ENCODE peak calls at places on chromosome 9, in six cellular contexts. V is H1, D is SK-N-SH, M is GM12878, W is K562, K is HepG2. N is an unnamed sample.

GRCh38 chr9:110555971-110556370 is 23.6 kb downstream of the SVEP1 start:
- DNase-seq in D (no peak), V (no peak), K (peak), W (no peak), M (no peak), N (no peak)

GRCh38 chr9:16640649-16641048 is 229.8 kb downstream of the BNC2 start:
- DNase-seq in D (no peak), W (no peak), K (no peak), M (no peak), V (no peak), N (no peak)

GRCh38 chr9:134660407-134660806 is 18.8 kb downstream of the COL5A1 start:
- DNase-seq in K (no peak), W (peak), V (peak), D (no peak), M (no peak), N (peak)

GRCh38 chr9:92564479-92564878 is 28.7 kb upstream of the ECM2 start:
- DNase-seq in D (no peak), W (no peak), M (no peak), V (no peak), K (no peak), N (no peak)

GRCh38 chr9:35518981-35519679 is 29.2 kb downstream of the RUSC2 start:
- DNase-seq in D (no peak), W (no peak), M (no peak), V (no peak), K (no peak), N (no peak)

GRCh38 chr9:107700902-107701301 is 211.3 kb upstream of the KLF4 start:
- DNase-seq in W (no peak), K (no peak), V (no peak), M (no peak), D (no peak), N (no peak)

GRCh38 chr9:13149454-13149853 is 130.0 kb downstream of the MPDZ start:
- DNase-seq in V (no peak), M (no peak), K (no peak), D (no peak), W (no peak), N (no peak)

GRCh38 chr9:112352209-112352608 is 18.8 kb upstream of the PTBP3 start:
- DNase-seq in K (no peak), W (no peak), D (no peak), V (no peak), M (no peak), N (no peak)

GRCh38 chr9:133098104-133098754 is 22.8 kb downstream of the RALGDS start:
- DNase-seq in W (no peak), D (no peak), V (no peak), M (no peak), K (no peak), N (no peak)

GRCh38 chr9:121485618-121486531 is 13.8 kb downstream of the GGTA1 start:
- DNase-seq in D (no peak), W (peak), V (no peak), K (no peak), M (no peak), N (no peak)

GRCh38 chr9:126515873-126516505 is 97.7 kb upstream of the LMX1B start:
- DNase-seq in K (no peak), D (peak), V (no peak), M (no peak), W (no peak), N (no peak)

GRCh38 chr9:96219615-96220257 is 82.2 kb downstream of the HSD17B3 start:
- DNase-seq in W (peak), D (peak), K (no peak), V (peak), M (no peak), N (no peak)

GRCh38 chr9:134475051-134475790 is 149.0 kb downstream of the RXRA start:
- DNase-seq in D (no peak), W (no peak), V (no peak), M (no peak), K (no peak), N (no peak)

GRCh38 chr9:110620726-110621125 is 41.2 kb upstream of the SVEP1 start:
- DNase-seq in W (no peak), D (no peak), M (no peak), V (no peak), K (no peak), N (no peak)

GRCh38 chr9:137388589-137389427 is 34.2 kb downstream of the EXD3 start:
- DNase-seq in W (peak), D (no peak), V (no peak), K (no peak), M (no peak), N (no peak)

GRCh38 chr9:127347831-127348699 is 48.9 kb upstream of the SLC2A8 start:
- DNase-seq in M (no peak), D (peak), K (peak), W (no peak), V (no peak), N (no peak)

GRCh38 chr9:132896906-132897305 is 18.2 kb downstream of the SPACA9 start:
- DNase-seq in D (no peak), W (no peak), V (no peak), M (no peak), K (no peak), N (no peak)

GRCh38 chr9:136567651-136568287 is 21.9 kb upstream of the NOTCH1 start:
- DNase-seq in K (peak), W (peak), D (no peak), V (peak), M (no peak), N (no peak)

GRCh38 chr9:137168907-137169763 is 716 bp downstream of the LRRC26 start:
- DNase-seq in D (peak), W (peak), K (peak), V (peak), M (no peak), N (peak)

GRCh38 chr9:91771027-91771426 is 179.0 kb downstream of the ROR2 start:
- DNase-seq in M (no peak), K (no peak), D (no peak), V (no peak), W (no peak), N (no peak)

GRCh38 chr9:27924502-27924901 is 351.2 kb upstream of the C9orf72 start:
- DNase-seq in M (no peak), D (no peak), K (no peak), W (no peak), V (no peak), N (no peak)

GRCh38 chr9:129489838-129490582 is 130.9 kb downstream of the C9orf50 start:
- DNase-seq in V (no peak), D (no peak), K (no peak), W (peak), M (no peak), N (no peak)

GRCh38 chr9:95107001-95107749 is 210.3 kb downstream of the FANCC start:
- DNase-seq in K (no peak), V (no peak), D (no peak), M (no peak), W (no peak), N (no peak)

GRCh38 chr9:555493-555892 is 286.0 kb upstream of the DMRT1 start:
- DNase-seq in W (no peak), M (no peak), D (no peak), V (no peak), K (no peak), N (no peak)

GRCh38 chr9:111838439-111838838 is 43.7 kb upstream of the SHOC1 start:
- DNase-seq in D (no peak), M (no peak), K (no peak), W (no peak), V (no peak), N (no peak)

GRCh38 chr9:114334490-114334889 is 4.8 kb downstream of the ORM2 start:
- DNase-seq in K (no peak), M (no peak), D (no peak), V (no peak), W (no peak), N (no peak)

GRCh38 chr9:96299823-96300222 is 2.2 kb downstream of the HSD17B3 start:
- DNase-seq in D (no peak), W (no peak), V (no peak), K (no peak), M (no peak), N (no peak)

GRCh38 chr9:112059145-112059979 is 115.7 kb downstream of the SUSD1 start:
- DNase-seq in W (no peak), V (no peak), D (no peak), M (no peak), K (peak), N (no peak)

GRCh38 chr9:91898451-91899433 is 51.3 kb downstream of the ROR2 start:
- DNase-seq in K (peak), M (no peak), V (no peak), D (peak), W (peak), N (peak)

DNA sequence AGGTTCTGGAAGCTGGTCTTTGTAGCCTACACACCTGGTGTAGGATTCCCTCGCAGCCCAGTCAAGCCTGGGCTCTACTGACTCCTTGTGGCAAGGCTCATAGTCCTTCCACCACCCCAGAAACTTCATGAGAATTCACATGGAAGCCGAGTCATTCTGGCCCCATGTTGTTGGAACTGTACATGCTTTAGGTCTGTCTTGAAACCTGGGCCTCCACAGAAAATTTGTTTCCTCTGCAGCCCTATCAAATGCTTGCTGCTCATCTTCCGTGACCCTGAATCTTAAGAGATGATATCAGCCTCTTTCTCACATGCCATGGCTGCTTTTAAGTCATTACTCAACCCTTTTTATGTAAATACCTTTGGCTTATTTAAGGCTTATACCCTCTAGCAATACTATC is 113.4 kb upstream of the GRHPR start:
- DNase-seq in W (no peak), K (peak), V (no peak), D (no peak), M (no peak), N (no peak)
- TF ChIP-seq GABPA in W (no peak), K (no peak), V (no peak), D (no peak), M (no peak), N (no peak)

GRCh38 chr9:14993891-14994554 is 83.8 kb upstream of the FREM1 start:
- DNase-seq in D (no peak), K (no peak), V (no peak), W (no peak), M (no peak), N (no peak)

GRCh38 chr9:14993061-14993800 is 83.0 kb upstream of the FREM1 start:
- DNase-seq in D (peak), W (peak), K (no peak), V (peak), M (no peak), N (no peak)

GRCh38 chr9:14989811-14990210 is 79.6 kb upstream of the FREM1 start:
- DNase-seq in V (no peak), W (no peak), K (no peak), D (no peak), M (no peak), N (no peak)

GRCh38 chr9:14992516-14992915 is 82.3 kb upstream of the FREM1 start:
- DNase-seq in V (no peak), M (no peak), W (no peak), K (no peak), D (peak), N (no peak)

GRCh38 chr9:14992025-14992424 is 81.8 kb upstream of the FREM1 start:
- DNase-seq in W (no peak), V (no peak), K (no peak), M (no peak), D (no peak), N (peak)
- H3K4me3 ChIP-seq in W (peak), V (no peak), K (peak), M (no peak), D (peak), N (no peak)

GRCh38 chr9:80191108-80191507 is 619.3 kb downstream of the TLE4 start:
- DNase-seq in M (no peak), D (no peak), W (no peak), K (no peak), V (no peak), N (no peak)

GRCh38 chr9:80188579-80188978 is 616.8 kb downstream of the TLE4 start:
- DNase-seq in W (no peak), D (no peak), K (no peak), V (no peak), M (no peak), N (peak)

DNA sequence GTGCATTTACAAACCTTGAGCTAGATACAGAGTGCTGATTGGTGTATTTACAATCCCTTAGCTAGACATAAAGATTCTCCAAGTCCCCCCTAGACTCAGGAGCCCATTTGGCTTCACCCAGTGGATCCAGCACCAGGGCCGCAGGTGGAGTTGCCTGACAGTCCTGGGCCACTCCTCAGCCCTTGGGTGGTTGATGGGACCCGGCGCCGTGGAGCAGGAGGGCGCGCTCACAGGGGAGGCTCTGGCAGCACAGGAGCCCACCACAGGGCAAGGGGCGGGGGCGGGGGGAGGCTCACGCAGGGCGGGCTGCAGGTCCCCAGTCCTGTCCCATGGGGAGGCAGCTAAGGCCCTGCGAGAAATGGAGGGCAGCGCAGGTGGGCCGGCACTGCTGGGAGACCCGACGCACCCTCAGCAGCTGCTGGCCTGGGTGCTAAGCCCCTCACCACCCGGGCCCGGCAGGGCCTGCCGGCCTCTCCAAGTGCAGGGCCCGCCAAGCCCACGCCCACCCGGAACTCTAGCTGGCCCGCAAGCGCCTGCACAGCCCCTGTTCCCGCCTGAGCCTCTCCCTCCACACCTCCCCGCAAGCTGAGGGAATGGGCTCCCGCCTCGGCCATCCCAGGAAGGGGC is 613.5 kb downstream of the TLE4 start:
- DNase-seq in W (no peak), D (no peak), V (no peak), M (no peak), K (no peak), N (no peak)
- TF ChIP-seq GABPA in W (no peak), D (no peak), V (no peak), M (no peak), K (no peak), N (no peak)

DNA sequence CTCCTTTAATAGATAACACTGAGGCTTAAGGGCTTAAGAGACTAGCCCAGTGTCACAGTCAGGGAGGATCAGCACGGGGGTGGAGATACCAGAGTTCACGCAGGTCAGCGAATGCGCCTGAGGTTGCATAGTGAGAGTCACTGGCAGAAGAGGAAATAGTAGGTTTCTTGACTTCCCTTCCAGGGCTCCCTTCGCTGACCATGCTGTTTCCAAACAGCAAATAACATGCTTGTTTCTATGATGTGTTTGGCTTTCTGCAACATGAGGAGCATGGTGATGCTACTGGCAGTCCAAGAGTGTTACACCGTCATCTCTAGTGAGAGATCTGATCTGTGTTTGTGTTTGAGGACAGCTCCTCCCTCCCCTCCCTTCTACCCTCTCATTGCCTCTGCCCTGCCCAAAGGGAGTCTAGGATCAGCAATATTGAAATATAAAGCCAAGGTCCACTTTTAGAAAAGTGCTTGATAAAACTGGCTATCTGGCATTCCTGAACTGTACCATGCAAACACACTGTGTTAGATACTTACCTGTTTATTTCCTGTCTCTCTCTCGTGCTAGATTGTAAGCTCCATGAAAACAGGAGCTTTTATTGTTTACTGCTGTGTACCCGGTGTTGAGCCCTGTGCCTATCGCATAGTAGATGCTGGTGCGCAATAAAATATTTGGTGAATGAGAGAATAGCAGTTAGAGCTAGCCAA is 12.3 kb downstream of the TLE4 start:
- DNase-seq in D (no peak), K (no peak), M (no peak), W (no peak), V (no peak), N (peak)
- H3K4me3 ChIP-seq in D (no peak), K (no peak), M (no peak), W (no peak), V (no peak), N (no peak)

GRCh38 chr9:21334603-21334968 is 618 bp downstream of the KLHL9 start:
- DNase-seq in D (no peak), W (no peak), M (no peak), K (peak), V (no peak), N (no peak)
- TF ChIP-seq GABPA in D (no peak), W (no peak), M (no peak), K (no peak), V (no peak), N (no peak)

DNA sequence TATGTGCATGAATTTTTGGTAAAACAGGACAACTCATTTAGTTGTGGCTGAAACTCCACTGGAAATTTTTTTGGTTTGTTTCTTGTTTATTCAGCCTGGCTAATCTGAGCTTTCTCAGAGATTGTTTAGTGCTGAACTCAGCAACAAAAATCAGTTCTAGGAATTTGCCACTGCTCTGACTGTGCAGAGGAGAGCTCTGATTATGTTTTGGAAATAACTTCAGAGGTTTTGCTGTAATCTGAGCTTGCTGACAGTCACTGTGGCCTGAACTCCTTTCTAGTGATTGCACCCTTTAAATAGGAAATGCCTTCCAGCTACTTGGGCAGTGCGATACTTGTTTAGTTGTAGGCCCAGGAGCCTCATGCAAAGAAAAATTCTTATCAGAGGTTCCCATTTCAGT is 60.2 kb downstream of the OSTF1 start:
- DNase-seq in V (no peak), W (no peak), M (no peak), D (no peak), K (no peak), N (peak)
- H3K4me3 ChIP-seq in V (no peak), W (no peak), M (no peak), D (peak), K (no peak), N (no peak)

GRCh38 chr9:70641631-70642030 is 227.2 kb upstream of the KLF9 start:
- DNase-seq in K (no peak), V (no peak), W (no peak), M (no peak), D (no peak), N (no peak)
- TF ChIP-seq GABPA in K (no peak), V (no peak), W (no peak), M (no peak), D (no peak), N (no peak)

N was measured in HL-60.